ENCODE peak calls at places on chromosomes 1 and 21, in four cellular contexts. Z is brain microvascular endothelial cell; X is LoVo; T is effector memory CD4-positive, alpha-beta T cell. F is an unnamed sample.

GRCh38 chr1:7912743-7913557 is 27.7 kb downstream of the TNFRSF9 start:
- DNase-seq in Z (no peak), X (peak), T (no peak), F (no peak)

GRCh38 chr1:15073799-15074308 is 79.7 kb upstream of the TMEM51 start:
- DNase-seq in Z (no peak), X (no peak), T (no peak), F (no peak)

GRCh38 chr1:2787163-2787911 is 14.2 kb downstream of the TTC34 start:
- DNase-seq in Z (no peak), X (no peak), T (no peak), F (no peak)

GRCh38 chr1:30400436-30400975 is 322.9 kb downstream of the MATN1 start:
- DNase-seq in Z (no peak), X (no peak), T (no peak), F (no peak)

GRCh38 chr1:33346921-33347649 is 26.2 kb upstream of the A3GALT2 start:
- DNase-seq in Z (peak), X (peak), T (no peak), F (peak)

GRCh38 chr1:228151526-228151925 is 1.8 kb downstream of the GJC2 start:
- DNase-seq in Z (no peak), X (no peak), T (no peak), F (no peak)

GRCh38 chr1:243558556-243558955 is 291.5 kb downstream of the AKT3 start:
- DNase-seq in Z (no peak), X (no peak), T (no peak), F (no peak)

GRCh38 chr1:8283058-8283884 is 34.6 kb upstream of the SLC45A1 start:
- DNase-seq in Z (no peak), X (no peak), T (no peak), F (no peak)

GRCh38 chr21:37220981-37221664 is 46.0 kb downstream of the VPS26C start:
- DNase-seq in Z (peak), X (peak), T (peak), F (peak)

GRCh38 chr1:205575294-205575885 is 56.4 kb downstream of the ELK4 start:
- DNase-seq in Z (no peak), X (no peak), T (no peak), F (no peak)

GRCh38 chr21:29230541-29231275 is 68.0 kb upstream of the BACH1 start:
- DNase-seq in Z (no peak), X (peak), T (no peak), F (no peak)

GRCh38 chr1:44049839-44050238 is 18.6 kb upstream of the SLC6A9 start:
- DNase-seq in Z (peak), X (no peak), T (no peak), F (peak)

GRCh38 chr1:204487256-204487615 is 7.4 kb downstream of the PIK3C2B start:
- DNase-seq in Z (no peak), X (no peak), T (no peak), F (no peak)

GRCh38 chr1:113013823-113014222 is 57.8 kb upstream of the SLC16A1 start:
- DNase-seq in Z (no peak), X (no peak), T (no peak), F (no peak)

GRCh38 chr1:50841791-50842387 is 118.2 kb downstream of the FAF1 start:
- DNase-seq in Z (no peak), X (no peak), T (no peak), F (peak)

GRCh38 chr1:9724706-9725476 is 73.4 kb downstream of the PIK3CD start:
- DNase-seq in Z (peak), X (peak), T (peak), F (no peak)

GRCh38 chr21:45488839-45489479 is 53.3 kb downstream of the SLC19A1 start:
- DNase-seq in Z (no peak), X (no peak), T (no peak), F (no peak)

GRCh38 chr1:115076384-115076906 is 12.9 kb downstream of the TSPAN2 start:
- DNase-seq in Z (no peak), X (no peak), T (no peak), F (no peak)

GRCh38 chr1:33152685-33153432 is 29.0 kb downstream of the TRIM62 start:
- DNase-seq in Z (peak), X (no peak), T (no peak), F (no peak)

GRCh38 chr1:168135116-168135981 is 1.4 kb downstream of the GPR161 start:
- DNase-seq in Z (no peak), X (no peak), T (no peak), F (no peak)

GRCh38 chr1:26861889-26862371 is 1.0 kb upstream of the SFN start:
- DNase-seq in Z (no peak), X (peak), T (no peak), F (no peak)

GRCh38 chr1:1775364-1776226 is 2.7 kb downstream of the NADK start:
- DNase-seq in Z (no peak), X (no peak), T (no peak), F (no peak)

GRCh38 chr1:229699613-229700242 is 73.7 kb downstream of the URB2 start:
- DNase-seq in Z (no peak), X (no peak), T (no peak), F (peak)

GRCh38 chr1:8303876-8304275 is 14.0 kb upstream of the SLC45A1 start:
- DNase-seq in Z (no peak), X (no peak), T (no peak), F (no peak)

GRCh38 chr1:216833516-216833915 is 110.3 kb upstream of the ESRRG start:
- DNase-seq in Z (no peak), X (no peak), T (no peak), F (no peak)

GRCh38 chr1:77143529-77144121 is 75.6 kb downstream of the PIGK start:
- DNase-seq in Z (no peak), X (peak), T (no peak), F (no peak)

GRCh38 chr1:233282582-233282886 is 13.0 kb downstream of the PCNX2 start:
- DNase-seq in Z (no peak), X (no peak), T (no peak), F (no peak)

GRCh38 chr1:167666416-167666815 is 36.4 kb downstream of the RCSD1 start:
- DNase-seq in Z (peak), X (no peak), T (no peak), F (no peak)

GRCh38 chr1:35367914-35368313 is 99.4 kb downstream of the ZMYM4 start:
- DNase-seq in Z (no peak), X (no peak), T (no peak), F (no peak)

GRCh38 chr1:1630191-1630964 is 1.6 kb upstream of the MMP23B start:
- DNase-seq in Z (peak), X (no peak), T (peak), F (peak)

F was measured in astrocyte of the cerebellum.